ENCODE peak calls at places on chromosomes 7 and 10, in six cellular contexts. Z is GM12865, O is psoas muscle, P is prostate gland, M is cardiac fibroblast, U is nephron progenitor cell. R is an unnamed sample.

GRCh38 chr10:100654835-100655759 is 90.3 kb upstream of the PAX2 start:
- DNase-seq in U (peak), Z (no peak), P (no peak), M (no peak), O (no peak), R (no peak)

GRCh38 chr7:117220836-117221235 is 102.0 kb downstream of the WNT2 start:
- DNase-seq in U (no peak), Z (no peak), M (no peak), O (no peak), P (no peak), R (no peak)

GRCh38 chr7:99407849-99408346 is 499 bp downstream of the PDAP1 start:
- DNase-seq in M (peak), U (peak), Z (peak), O (peak), P (no peak), R (peak)

GRCh38 chr7:47227762-47228177 is 354.1 kb downstream of the TNS3 start:
- DNase-seq in P (no peak), U (no peak), M (peak), Z (peak), O (no peak), R (peak)

GRCh38 chr7:55532150-55532917 is 40.0 kb downstream of the VOPP1 start:
- DNase-seq in O (no peak), M (no peak), P (no peak), U (no peak), Z (peak), R (no peak)

GRCh38 chr10:17237915-17238444 is 9.9 kb downstream of the VIM start:
- DNase-seq in M (peak), Z (no peak), O (no peak), P (no peak), U (no peak), R (peak)

GRCh38 chr7:55019329-55019690 is 493 bp downstream of the EGFR start:
- DNase-seq in O (peak), U (peak), M (peak), Z (no peak), P (peak), R (no peak)

GRCh38 chr7:94206295-94206694 is 188.4 kb upstream of the COL1A2 start:
- DNase-seq in Z (no peak), M (peak), O (no peak), U (no peak), P (no peak), R (no peak)

GRCh38 chr7:88396295-88396947 is 89.7 kb upstream of the STEAP4 start:
- DNase-seq in Z (peak), P (no peak), U (no peak), O (no peak), M (peak), R (no peak)

GRCh38 chr7:31133497-31133896 is 81.4 kb downstream of the ADCYAP1R1 start:
- DNase-seq in P (no peak), M (no peak), U (no peak), O (no peak), Z (no peak), R (no peak)

GRCh38 chr10:132397671-132398565 is 918 bp downstream of the PWWP2B start:
- DNase-seq in Z (peak), O (peak), U (no peak), M (peak), P (no peak), R (peak)

GRCh38 chr10:72338180-72338579 is 16.5 kb downstream of the DNAJB12 start:
- DNase-seq in Z (no peak), U (no peak), O (no peak), M (no peak), P (no peak), R (no peak)

GRCh38 chr10:131141207-131141606 is 170.3 kb downstream of the TCERG1L start:
- DNase-seq in P (no peak), Z (no peak), O (no peak), U (no peak), M (no peak), R (no peak)

GRCh38 chr7:95440394-95441038 is 5.7 kb upstream of the PON2 start:
- DNase-seq in O (no peak), M (no peak), P (no peak), U (no peak), Z (no peak), R (no peak)

DNA sequence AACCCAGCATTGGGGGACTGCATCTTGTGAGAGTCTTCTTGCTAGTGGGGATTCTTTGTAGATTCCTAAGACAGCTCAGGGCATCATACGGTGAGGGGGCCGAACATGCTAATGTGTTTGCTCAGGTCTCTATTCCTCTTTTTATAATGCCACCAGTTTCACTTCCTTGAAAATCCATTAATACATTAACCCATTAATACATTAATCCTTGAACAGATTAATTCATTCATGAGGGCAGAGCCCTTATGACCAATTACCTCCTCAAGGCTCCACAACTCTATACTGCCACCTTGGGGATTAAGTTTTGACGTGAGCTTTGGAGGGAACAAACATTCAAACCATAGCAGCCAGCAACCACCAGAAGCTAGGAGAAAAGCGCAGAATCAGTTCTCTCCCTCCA is 67.2 kb upstream of the POT1 start:
- DNase-seq in Z (peak), U (no peak), P (no peak), O (no peak), M (peak), R (no peak)
- TF ChIP-seq CTCF in Z (no peak), U (no peak), P (no peak), O (no peak), M (peak), R (no peak)

GRCh38 chr10:43785252-43785651 is 136.6 kb upstream of the ZNF32 start:
- DNase-seq in Z (peak), P (no peak), U (no peak), O (no peak), M (peak), R (no peak)
- TF ChIP-seq CTCF in Z (peak), P (no peak), U (no peak), O (peak), M (peak), R (peak)

GRCh38 chr7:123157606-123158005 is 42.2 kb downstream of the SLC13A1 start:
- DNase-seq in M (no peak), O (no peak), U (no peak), Z (no peak), P (no peak), R (no peak)

GRCh38 chr7:123155571-123155970 is 44.2 kb downstream of the SLC13A1 start:
- DNase-seq in Z (no peak), U (no peak), O (no peak), P (no peak), M (no peak), R (no peak)

GRCh38 chr7:123151443-123151842 is 48.3 kb downstream of the SLC13A1 start:
- DNase-seq in M (no peak), U (no peak), P (no peak), O (no peak), Z (no peak), R (no peak)

GRCh38 chr7:123148813-123149212 is 51.0 kb downstream of the SLC13A1 start:
- DNase-seq in M (peak), P (no peak), Z (no peak), U (no peak), O (no peak), R (no peak)

GRCh38 chr7:123154231-123154860 is 45.4 kb downstream of the SLC13A1 start:
- DNase-seq in U (peak), P (peak), O (peak), M (peak), Z (peak), R (peak)
- TF ChIP-seq CTCF in U (peak), P (peak), O (peak), M (peak), Z (peak), R (peak)

DNA sequence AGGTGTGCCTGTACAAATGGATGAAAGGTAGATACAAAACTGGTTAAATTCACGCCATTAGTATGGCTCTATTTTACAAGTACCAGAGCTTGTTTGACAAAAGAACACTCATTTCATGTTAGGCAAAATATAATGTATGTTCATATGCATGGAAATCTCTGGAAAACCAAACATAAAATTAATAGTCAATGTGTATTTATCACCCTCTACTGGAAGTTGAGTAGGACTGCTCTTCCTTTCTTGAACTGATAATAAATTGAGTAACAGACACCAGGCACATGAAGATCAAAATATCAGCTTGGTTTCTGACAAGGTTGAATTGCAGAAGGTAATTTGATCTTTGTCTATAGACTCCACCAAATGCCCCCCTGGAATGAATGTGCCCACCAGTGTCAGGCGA is 19.8 kb upstream of the AKR1B1 start:
- DNase-seq in O (no peak), Z (no peak), P (no peak), M (peak), U (no peak), R (no peak)
- TF ChIP-seq CTCF in O (no peak), Z (no peak), P (no peak), M (peak), U (no peak), R (peak)

GRCh38 chr10:46257099-46257498 is 29.7 kb upstream of the ANTXRL start:
- DNase-seq in O (no peak), U (no peak), M (no peak), Z (no peak), P (peak), R (no peak)

GRCh38 chr10:46254467-46254866 is 32.3 kb upstream of the ANTXRL start:
- DNase-seq in M (no peak), U (no peak), Z (no peak), P (no peak), O (no peak), R (no peak)

GRCh38 chr10:46254007-46254383 is 32.8 kb upstream of the ANTXRL start:
- DNase-seq in U (no peak), M (no peak), P (no peak), O (no peak), Z (no peak), R (no peak)

GRCh38 chr10:46253076-46254006 is 33.5 kb upstream of the ANTXRL start:
- DNase-seq in M (no peak), O (no peak), Z (no peak), U (no peak), P (no peak), R (no peak)

GRCh38 chr10:46255696-46256355 is 31.0 kb upstream of the ANTXRL start:
- DNase-seq in O (peak), U (peak), P (no peak), Z (peak), M (peak), R (peak)
- TF ChIP-seq CTCF in O (peak), U (peak), P (no peak), Z (peak), M (peak), R (peak)

GRCh38 chr7:112147752-112148435 is 58.3 kb downstream of the DOCK4 start:
- DNase-seq in P (no peak), Z (no peak), M (no peak), U (no peak), O (no peak), R (no peak)
- TF ChIP-seq CTCF in P (no peak), Z (no peak), M (no peak), U (no peak), O (no peak), R (no peak)

GRCh38 chr7:130560972-130561371 is 69.1 kb downstream of the MEST start:
- DNase-seq in Z (peak), O (no peak), M (peak), P (no peak), U (no peak), R (peak)
- TF ChIP-seq CTCF in Z (peak), O (peak), M (peak), P (no peak), U (no peak), R (peak)